ENCODE peak calls at places on chromosomes 7 and 10, in four cellular contexts. E, S, O and I are unnamed samples. For H3K36me3, H3K4me1 and H3K9me3, the result is how much of the 10 kb centered on the place peaks cover.

GRCh38 chr10:79314761-79315601 is 32.3 kb upstream of the PPIF start:
- DNase-seq in E (no peak), S (peak), O (no peak), I (no peak)

GRCh38 chr10:131858583-131859340 is 42.0 kb upstream of the PPP2R2D start:
- DNase-seq in E (no peak), S (peak), O (peak), I (no peak)

GRCh38 chr7:44122529-44122928 is 819 bp downstream of the POLD2 start:
- DNase-seq in E (no peak), S (no peak), O (no peak), I (no peak)

GRCh38 chr10:82866424-82867020 is 991.5 kb downstream of the NRG3 start:
- DNase-seq in E (no peak), S (no peak), O (no peak), I (no peak)

GRCh38 chr7:106313456-106313891 is 28.7 kb upstream of the NAMPT start:
- DNase-seq in E (no peak), S (no peak), O (no peak), I (no peak)

GRCh38 chr10:89814278-89814677 is 112.9 kb downstream of the KIF20B start:
- DNase-seq in E (peak), S (no peak), O (no peak), I (no peak)

GRCh38 chr7:102099474-102099873 is 187.2 kb upstream of the SH2B2 start:
- DNase-seq in E (no peak), S (no peak), O (no peak), I (no peak)

GRCh38 chr10:48567346-48567745 is 37.5 kb downstream of the ARHGAP22 start:
- DNase-seq in E (no peak), S (no peak), O (no peak), I (no peak)

GRCh38 chr10:84599254-84599653 is 270.9 kb downstream of the CCSER2 start:
- DNase-seq in E (no peak), S (no peak), O (no peak), I (no peak)

GRCh38 chr10:126250527-126251310 is 137.6 kb downstream of the ADAM12 start:
- DNase-seq in E (no peak), S (no peak), O (no peak), I (no peak)

GRCh38 chr7:28435732-28436378 is 23.5 kb downstream of the CREB5 start:
- DNase-seq in E (no peak), S (no peak), O (no peak), I (no peak)

GRCh38 chr7:41956712-41957111 is 253.8 kb upstream of the INHBA start:
- DNase-seq in E (no peak), S (no peak), O (no peak), I (no peak)

GRCh38 chr7:143391462-143392404 is 10.6 kb downstream of the ZYX start:
- DNase-seq in E (no peak), S (no peak), O (no peak), I (no peak)

GRCh38 chr7:17495655-17496396 is 197.4 kb downstream of the AHR start:
- DNase-seq in E (no peak), S (no peak), O (no peak), I (no peak)
- H3K36me3 ChIP-seq in E (under half), S (under half), O (under half), I (under half)

DNA sequence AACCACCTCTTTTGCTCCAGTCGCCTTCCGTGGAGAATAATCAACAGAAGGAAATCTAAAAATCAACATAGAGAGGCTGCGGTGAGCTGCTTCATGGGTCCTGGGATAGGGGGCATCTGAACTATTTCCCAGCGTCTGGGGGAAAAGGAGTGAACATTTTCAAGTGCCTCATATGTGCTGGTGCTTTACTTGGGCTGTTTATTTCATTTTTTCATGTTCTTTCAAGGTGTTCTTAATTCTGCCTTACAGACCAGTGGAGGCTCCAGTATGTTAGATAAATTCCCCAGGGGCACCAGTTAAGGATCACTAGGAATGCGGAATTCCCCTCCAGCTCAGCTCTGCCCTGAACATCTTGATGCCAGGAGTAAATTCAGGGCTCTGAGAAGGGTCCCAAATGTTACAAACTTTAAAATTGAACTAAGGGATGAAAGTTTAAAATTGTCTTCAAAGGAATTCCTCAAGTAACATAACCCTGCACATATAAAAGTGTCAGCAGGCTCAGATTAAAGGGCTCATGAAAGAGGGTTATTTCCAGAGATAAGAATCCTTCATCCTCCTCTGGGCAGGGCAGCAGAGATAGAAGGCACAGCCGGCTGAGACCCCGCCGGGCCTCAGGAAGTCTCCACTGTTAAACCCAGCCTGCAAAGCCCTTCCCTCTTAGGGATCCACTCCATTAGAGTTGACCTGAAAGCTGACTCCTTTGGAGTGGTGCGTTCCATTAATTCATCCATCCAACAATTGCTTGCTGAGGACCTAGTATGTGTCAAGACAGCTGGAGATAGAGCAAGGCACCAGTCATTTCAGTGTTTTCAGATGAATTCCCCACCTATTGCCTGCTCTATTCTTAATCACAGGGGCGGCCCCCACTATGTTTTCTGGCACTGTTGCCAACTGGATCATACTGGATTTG is 345.8 kb downstream of the KCNMA1 start:
- DNase-seq in E (no peak), S (no peak), O (no peak), I (no peak)
- H3K4me1 ChIP-seq in E (under half), S (under half), O (under half), I (under half)

GRCh38 chr10:130282492-130283233 is 146.5 kb downstream of the GLRX3 start:
- DNase-seq in E (no peak), S (no peak), O (no peak), I (no peak)

GRCh38 chr10:130283234-130283574 is 147.0 kb downstream of the GLRX3 start:
- DNase-seq in E (no peak), S (no peak), O (no peak), I (no peak)
- H3K9me3 ChIP-seq in E (half or more), S (half or more), O (half or more), I (under half)

GRCh38 chr7:33986951-33987948 is 81.9 kb downstream of the BMPER start:
- DNase-seq in E (peak), S (no peak), O (no peak), I (peak)
- H3K36me3 ChIP-seq in E (under half), S (under half), O (under half), I (under half)